ENCODE peak calls at places on chromosomes 13 and 19, in four cellular contexts. Q is WTC11, Z is SK-N-SH, X is HepG2. V is an unnamed sample.

GRCh38 chr13:53507741-53508140 is 479.1 kb downstream of the OLFM4 start:
- DNase-seq in Q (no peak), Z (no peak), X (no peak), V (no peak)

GRCh38 chr13:112873851-112874750 is 94.9 kb upstream of the MCF2L start:
- DNase-seq in Q (peak), Z (peak), X (peak), V (peak)

GRCh38 chr13:90867336-90867683 is 480.2 kb upstream of the MIR17HG start:
- DNase-seq in Q (peak), Z (peak), X (peak), V (peak)

GRCh38 chr19:11856568-11857264 is 8.2 kb downstream of the ZNF439 start:
- DNase-seq in Q (no peak), Z (no peak), X (no peak), V (no peak)

GRCh38 chr13:85093808-85094207 is 705.4 kb downstream of the SLITRK6 start:
- DNase-seq in Q (no peak), Z (no peak), X (no peak), V (no peak)

GRCh38 chr13:111296417-111296816 is 24.0 kb upstream of the TEX29 start:
- DNase-seq in Q (no peak), Z (no peak), X (no peak), V (no peak)

GRCh38 chr13:109196896-109197295 is 567.5 kb downstream of the MYO16 start:
- DNase-seq in Q (peak), Z (no peak), X (peak), V (peak)

GRCh38 chr19:32367063-32367462 is 21.7 kb downstream of the ZNF507 start:
- DNase-seq in Q (no peak), Z (no peak), X (no peak), V (no peak)

GRCh38 chr13:25169356-25169755 is 2.7 kb downstream of the AMER2 start:
- DNase-seq in Q (no peak), Z (no peak), X (no peak), V (no peak)

GRCh38 chr19:39645800-39646411 is 9.8 kb upstream of the LGALS16 start:
- DNase-seq in Q (peak), Z (no peak), X (peak), V (peak)

GRCh38 chr13:42745655-42746054 is 35.7 kb upstream of the FAM216B start:
- DNase-seq in Q (no peak), Z (no peak), X (no peak), V (no peak)

GRCh38 chr13:42735011-42735410 is 46.4 kb upstream of the FAM216B start:
- DNase-seq in Q (no peak), Z (no peak), X (no peak), V (no peak)

GRCh38 chr13:42740753-42741152 is 40.6 kb upstream of the FAM216B start:
- DNase-seq in Q (no peak), Z (peak), X (no peak), V (no peak)
- TF ChIP-seq FOXJ3 in Q (no peak), Z (no peak), X (no peak), V (no peak)

GRCh38 chr19:53254451-53255341 is at the start of gene ZNF677:
- DNase-seq in Q (peak), Z (peak), X (no peak), V (peak)
- TF ChIP-seq FOXJ3 in Q (no peak), Z (no peak), X (no peak), V (no peak)

GRCh38 chr13:94886191-94886590 is 173.8 kb upstream of the SOX21 start:
- DNase-seq in Q (no peak), Z (no peak), X (no peak), V (no peak)
- TF ChIP-seq FOXJ3 in Q (no peak), Z (no peak), X (no peak), V (no peak)

DNA sequence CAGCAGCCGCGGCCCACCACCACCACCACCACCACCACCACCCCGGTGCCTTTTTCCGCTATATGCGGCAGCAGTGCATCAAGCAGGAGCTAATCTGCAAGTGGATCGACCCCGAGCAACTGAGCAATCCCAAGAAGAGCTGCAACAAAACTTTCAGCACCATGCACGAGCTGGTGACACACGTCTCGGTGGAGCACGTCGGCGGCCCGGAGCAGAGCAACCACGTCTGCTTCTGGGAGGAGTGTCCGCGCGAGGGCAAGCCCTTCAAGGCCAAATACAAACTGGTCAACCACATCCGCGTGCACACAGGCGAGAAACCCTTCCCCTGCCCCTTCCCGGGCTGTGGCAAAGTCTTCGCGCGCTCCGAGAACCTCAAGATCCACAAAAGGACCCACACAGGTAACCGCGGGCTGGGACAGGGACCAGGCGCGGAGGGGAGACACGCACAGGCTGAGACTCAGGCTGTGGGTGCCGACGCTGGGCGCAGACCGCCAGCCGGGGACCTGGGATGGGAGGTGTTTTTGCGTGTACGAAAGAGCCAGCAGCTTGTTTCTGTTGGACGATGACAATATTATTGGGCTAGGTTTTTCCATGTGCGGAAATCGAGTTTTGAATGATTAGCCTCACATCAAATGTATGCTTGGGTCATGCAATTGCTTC is 1.3 kb downstream of the ZIC2 start:
- DNase-seq in Q (no peak), Z (peak), X (no peak), V (peak)
- TF ChIP-seq FOXJ3 in Q (no peak), Z (no peak), X (no peak), V (no peak)

GRCh38 chr19:41914191-41914834 is 13.9 kb downstream of the ERFL start:
- DNase-seq in Q (no peak), Z (no peak), X (no peak), V (no peak)

GRCh38 chr19:41911889-41912731 is 16.1 kb downstream of the ERFL start:
- DNase-seq in Q (no peak), Z (no peak), X (no peak), V (no peak)

GRCh38 chr19:41913476-41914190 is 14.6 kb downstream of the ERFL start:
- DNase-seq in Q (no peak), Z (no peak), X (no peak), V (no peak)

GRCh38 chr19:41910992-41911888 is 17.0 kb downstream of the ERFL start:
- DNase-seq in Q (no peak), Z (no peak), X (no peak), V (no peak)

DNA sequence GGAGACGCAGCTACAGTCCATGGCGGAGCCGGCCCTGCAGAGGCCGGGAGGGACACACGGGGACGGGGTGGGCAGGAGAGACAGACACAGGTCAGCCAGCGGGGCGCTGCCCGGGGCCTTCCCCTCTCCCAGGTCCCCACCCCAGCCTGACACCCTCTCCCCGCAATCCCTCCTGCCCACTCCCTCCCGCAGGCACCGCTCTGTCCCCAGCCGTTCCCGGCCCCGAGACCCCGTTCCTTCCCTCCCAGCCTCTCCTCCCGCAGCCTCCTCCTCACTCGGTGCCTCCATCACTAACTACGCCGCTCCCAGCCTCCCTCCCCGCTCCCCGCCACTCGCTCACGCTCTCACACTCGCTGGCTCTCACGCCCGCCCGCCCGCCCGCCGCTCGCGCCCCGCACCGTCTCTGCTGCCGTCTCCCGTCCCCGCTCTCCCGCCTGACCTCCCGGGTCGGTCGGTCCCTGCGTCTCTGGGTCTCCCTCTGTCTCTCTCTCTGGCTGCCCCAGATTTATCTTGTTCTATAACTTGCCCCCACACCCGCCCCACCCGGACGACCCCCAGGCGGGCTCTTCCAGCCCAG is 15.3 kb downstream of the ERFL start:
- DNase-seq in Q (peak), Z (peak), X (no peak), V (no peak)
- TF ChIP-seq FOXJ3 in Q (no peak), Z (no peak), X (no peak), V (no peak)

V was measured in K562.